ENCODE peak calls at places on chromosome 1, in eight cellular contexts. A is endothelial cell of umbilical vein, B is breast epithelium, M is heart left ventricle, G is transverse colon, H is right lobe of liver, K is A549, F is lower leg skin. Q is an unnamed sample.

GRCh38 chr1:204203206-204203767 is 7.0 kb upstream of the KISS1 start:
- DNase-seq in A (no peak), B (no peak), M (no peak), G (no peak), H (no peak), K (no peak), F (peak; percentile 67), Q (no peak)

GRCh38 chr1:24743404-24744211 is 1.6 kb upstream of the CLIC4 start:
- DNase-seq in A (peak; percentile 39), B (no peak), M (no peak), G (no peak), H (no peak), K (no peak), F (peak; percentile 79), Q (no peak)

GRCh38 chr1:7509593-7509992 is 261.5 kb upstream of the VAMP3 start:
- DNase-seq in A (no peak), B (no peak), M (no peak), G (no peak), H (no peak), K (no peak), F (no peak), Q (no peak)

GRCh38 chr1:25100151-25100841 is 132.0 kb downstream of the SYF2 start:
- DNase-seq in A (no peak), B (no peak), M (no peak), G (no peak), H (no peak), K (no peak), F (no peak), Q (no peak)

GRCh38 chr1:233304489-233305102 is 9.1 kb upstream of the PCNX2 start:
- DNase-seq in A (peak; percentile 35), B (no peak), M (no peak), G (no peak), H (no peak), K (no peak), F (no peak), Q (peak; percentile 22)

GRCh38 chr1:79422726-79423125 is 416.2 kb upstream of the ADGRL4 start:
- DNase-seq in A (no peak), B (no peak), M (no peak), G (no peak), H (no peak), K (no peak), F (no peak), Q (no peak)

GRCh38 chr1:171061425-171062143 is 29.1 kb upstream of the FMO3 start:
- DNase-seq in A (no peak), B (no peak), M (no peak), G (no peak), H (no peak), K (no peak), F (no peak), Q (no peak)

GRCh38 chr1:107976431-107977215 is 11.6 kb upstream of the VAV3 start:
- DNase-seq in A (no peak), B (no peak), M (no peak), G (no peak), H (no peak), K (no peak), F (no peak), Q (no peak)

GRCh38 chr1:2408859-2409276 is 3.5 kb downstream of the PEX10 start:
- DNase-seq in A (no peak), B (no peak), M (no peak), G (no peak), H (peak; percentile 56), K (no peak), F (no peak), Q (no peak)
- TF ChIP-seq POLR2A in A (no peak), B (no peak), M (no peak), G (no peak), H (no peak), K (no peak), F (no peak), Q (no peak)

GRCh38 chr1:54096491-54097235 is 43.3 kb downstream of the TCEANC2 start:
- DNase-seq in A (no peak), B (no peak), M (no peak), G (no peak), H (no peak), K (no peak), F (no peak), Q (no peak)

GRCh38 chr1:54100500-54100899 is 47.1 kb downstream of the TCEANC2 start:
- DNase-seq in A (no peak), B (no peak), M (no peak), G (no peak), H (no peak), K (no peak), F (no peak), Q (no peak)

GRCh38 chr1:54094001-54094729 is 40.8 kb downstream of the TCEANC2 start:
- DNase-seq in A (no peak), B (no peak), M (no peak), G (peak; percentile 41), H (no peak), K (no peak), F (no peak), Q (no peak)

GRCh38 chr1:54099211-54099610 is 45.8 kb downstream of the TCEANC2 start:
- DNase-seq in A (no peak), B (no peak), M (no peak), G (no peak), H (no peak), K (no peak), F (no peak), Q (no peak)

DNA sequence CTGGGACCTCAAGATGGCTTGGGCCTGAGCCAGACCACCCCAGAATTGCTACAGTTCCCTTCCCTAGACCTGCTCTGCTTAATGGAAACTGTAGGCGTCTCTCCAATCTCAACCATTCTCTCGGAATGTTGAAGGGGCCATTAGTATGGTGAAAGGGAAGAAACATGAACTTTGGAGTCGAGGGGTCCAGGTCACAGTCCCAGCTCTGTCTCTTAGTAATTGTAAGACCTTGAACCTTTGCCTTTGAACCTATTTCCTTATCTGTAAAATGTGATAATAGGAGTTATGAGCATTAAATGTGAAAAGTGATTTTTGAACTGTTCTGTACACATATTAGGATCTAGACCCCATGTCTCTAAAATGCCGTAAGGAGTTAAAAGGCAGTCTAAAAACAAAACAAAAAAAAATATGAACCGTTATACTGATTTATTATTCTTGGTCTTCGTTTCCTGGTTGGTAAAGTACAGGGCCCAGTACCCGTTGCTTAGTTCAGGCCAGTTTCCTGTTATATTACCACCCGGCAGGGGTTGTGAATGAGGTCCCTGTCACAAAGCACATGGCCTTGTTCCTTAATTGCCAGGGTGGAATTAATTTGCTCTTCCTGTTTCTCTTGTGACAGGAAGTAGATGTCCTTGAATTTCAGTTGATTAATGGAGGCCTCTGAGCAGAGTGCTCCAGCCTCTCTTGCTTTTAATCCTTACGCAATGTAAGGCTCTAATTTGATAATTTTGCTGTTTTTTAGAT is 42.3 kb downstream of the TCEANC2 start:
- DNase-seq in A (peak; percentile 53), B (no peak), M (no peak), G (no peak), H (no peak), K (no peak), F (no peak), Q (no peak)
- TF ChIP-seq POLR2A in A (no peak), B (no peak), M (no peak), G (no peak), H (no peak), K (no peak), F (no peak), Q (no peak)

GRCh38 chr1:9426291-9426711 is 113.0 kb upstream of the SLC25A33 start:
- DNase-seq in A (no peak), B (no peak), M (no peak), G (peak; percentile 75), H (no peak), K (no peak), F (no peak), Q (no peak)

GRCh38 chr1:9429369-9429766 is 109.9 kb upstream of the SLC25A33 start:
- DNase-seq in A (no peak), B (no peak), M (no peak), G (no peak), H (no peak), K (no peak), F (no peak), Q (no peak)

GRCh38 chr1:9427388-9427787 is 111.9 kb upstream of the SLC25A33 start:
- DNase-seq in A (no peak), B (no peak), M (no peak), G (no peak), H (no peak), K (no peak), F (no peak), Q (no peak)

GRCh38 chr1:9425859-9426258 is 113.4 kb upstream of the SLC25A33 start:
- DNase-seq in A (no peak), B (no peak), M (no peak), G (no peak), H (no peak), K (no peak), F (no peak), Q (no peak)

DNA sequence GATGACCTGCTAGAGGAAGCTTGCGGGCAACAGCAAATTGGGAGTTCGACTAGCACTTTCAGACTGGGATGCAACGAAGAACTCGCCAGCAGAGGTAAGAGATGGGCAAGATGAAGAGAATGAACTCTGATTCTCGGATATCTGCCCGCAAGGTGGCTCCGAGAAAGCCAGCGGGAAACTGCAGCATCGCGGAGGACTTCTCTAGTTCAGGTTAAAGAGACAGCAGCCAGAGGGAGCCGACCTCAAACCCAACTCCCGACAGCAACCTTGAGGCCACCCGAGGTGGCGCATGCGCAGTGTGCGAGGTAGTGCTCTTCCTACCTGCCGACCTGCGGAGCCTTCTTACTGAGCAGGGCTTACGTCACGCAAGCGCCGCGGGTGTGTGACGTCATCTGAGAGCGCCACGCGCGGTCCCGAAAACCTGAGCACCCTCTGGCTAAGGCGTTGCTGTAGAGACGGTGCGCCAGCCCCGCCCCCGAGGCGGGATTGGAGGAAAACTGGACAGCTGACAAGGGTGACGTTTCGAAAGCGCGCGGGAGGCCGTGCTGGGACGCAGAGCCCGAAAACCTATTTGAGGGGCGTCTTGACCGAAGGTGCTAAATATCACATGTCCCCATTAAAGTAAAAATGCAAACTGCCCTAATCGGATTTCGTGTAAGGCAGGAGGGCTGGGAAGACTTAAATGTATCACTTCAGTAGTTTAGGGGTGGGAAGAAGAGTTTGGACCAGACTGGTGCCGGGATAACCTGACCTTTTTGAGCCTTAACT is 110.5 kb upstream of the SLC25A33 start:
- DNase-seq in A (peak; percentile 100), B (peak; percentile 100), M (peak; percentile 98), G (peak; percentile 100), H (peak; percentile 98), K (peak; percentile 87), F (peak; percentile 100), Q (peak; percentile 100)
- TF ChIP-seq POLR2A in A (peak; percentile 80), B (peak; percentile 71), M (peak; percentile 68), G (peak; percentile 55), H (peak; percentile 74), K (peak; percentile 62), F (no peak), Q (peak; percentile 94)

GRCh38 chr1:23168462-23169218 is at the start of gene LUZP1:
- DNase-seq in A (peak; percentile 93), B (peak; percentile 92), M (peak; percentile 91), G (peak; percentile 93), H (peak; percentile 92), K (no peak), F (peak; percentile 99), Q (no peak)

GRCh38 chr1:23168079-23168461 is 586 bp downstream of the LUZP1 start:
- DNase-seq in A (no peak), B (no peak), M (peak; percentile 57), G (peak; percentile 39), H (peak; percentile 63), K (no peak), F (no peak), Q (no peak)

GRCh38 chr1:23169219-23169575 is 541 bp upstream of the LUZP1 start:
- DNase-seq in A (no peak), B (no peak), M (no peak), G (no peak), H (no peak), K (no peak), F (no peak), Q (no peak)

GRCh38 chr1:23171181-23171755 is 2.6 kb upstream of the LUZP1 start:
- DNase-seq in A (no peak), B (no peak), M (no peak), G (no peak), H (no peak), K (no peak), F (no peak), Q (no peak)

DNA sequence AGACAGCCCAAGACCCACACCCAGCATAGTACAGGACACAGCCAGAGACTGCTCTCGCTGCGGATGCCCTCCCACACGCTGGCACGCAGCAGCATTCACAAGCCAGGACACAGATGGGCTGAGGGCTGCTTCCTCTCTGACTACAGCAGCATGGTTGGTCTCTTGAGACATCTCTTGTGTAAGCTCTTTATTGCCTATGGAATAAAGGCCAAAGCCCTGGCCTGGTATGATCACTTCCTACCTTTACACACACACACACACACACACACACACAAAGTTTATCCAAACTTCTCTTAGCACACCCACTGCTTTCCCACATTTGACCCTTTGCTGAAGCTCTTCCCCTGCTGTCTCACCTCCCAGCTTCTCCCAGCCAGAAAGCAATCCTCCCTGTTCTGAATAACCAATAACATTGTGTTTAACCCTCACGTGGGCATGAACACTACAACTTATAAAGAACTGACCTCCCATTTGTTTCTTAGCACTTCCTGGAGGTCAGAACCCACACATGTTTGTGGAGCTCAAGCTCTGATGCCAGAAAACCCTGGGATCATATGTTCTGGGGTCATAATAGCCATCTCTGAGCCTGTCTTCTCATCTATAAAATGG is 1.2 kb upstream of the LUZP1 start:
- DNase-seq in A (peak; percentile 91), B (no peak), M (peak; percentile 86), G (peak; percentile 64), H (no peak), K (no peak), F (peak; percentile 94), Q (peak; percentile 20)
- TF ChIP-seq POLR2A in A (peak; percentile 38), B (no peak), M (peak; percentile 10), G (peak; percentile 48), H (no peak), K (no peak), F (no peak), Q (peak; percentile 56)